ENCODE peak calls at places on chromosomes 16 and 17, in nine cellular contexts. S is left ventricle myocardium inferior, W is kidney, X is AG09319, M is GM20000, J is MCF 10A, G is body of pancreas, Z is kidney epithelial cell, T is Peyer's patch. U is an unnamed sample.
A peak's percentile ranks its signal among the peaks of the same experiment; 100 is the strongest.

GRCh38 chr16:10314811-10315210 is 71.0 kb upstream of the ATF7IP2 start:
- DNase-seq in S (no peak), W (no peak), X (no peak), M (peak; percentile 32), J (peak; percentile 25), G (no peak), Z (no peak), T (peak; percentile 29), U (no peak)

GRCh38 chr17:62666801-62667591 is 39.5 kb downstream of the MRC2 start:
- DNase-seq in S (no peak), W (peak; percentile 71), X (no peak), M (no peak), J (no peak), G (no peak), Z (no peak), T (no peak), U (no peak)

GRCh38 chr16:17467923-17468540 is 2.7 kb downstream of the XYLT1 start:
- DNase-seq in S (peak; percentile 54), W (peak; percentile 73), X (peak; percentile 57), M (peak; percentile 61), J (peak; percentile 6), G (peak; percentile 75), Z (no peak), T (peak; percentile 86), U (no peak)

GRCh38 chr16:50473375-50473945 is 74.7 kb upstream of the NKD1 start:
- DNase-seq in S (no peak), W (no peak), X (no peak), M (no peak), J (peak; percentile 39), G (no peak), Z (peak; percentile 50), T (no peak), U (no peak)

GRCh38 chr16:25148568-25149215 is 37.1 kb downstream of the LCMT1 start:
- DNase-seq in S (no peak), W (no peak), X (no peak), M (no peak), J (no peak), G (no peak), Z (no peak), T (no peak), U (no peak)

GRCh38 chr16:6528217-6528616 is 804.4 kb upstream of the RBFOX1 start:
- DNase-seq in S (no peak), W (no peak), X (no peak), M (no peak), J (no peak), G (no peak), Z (no peak), T (no peak), U (no peak)

GRCh38 chr16:52099382-52099781 is 447.6 kb downstream of the TOX3 start:
- DNase-seq in S (no peak), W (no peak), X (no peak), M (no peak), J (no peak), G (no peak), Z (no peak), T (no peak), U (peak; percentile 52)

GRCh38 chr17:78864117-78864516 is 23.5 kb upstream of the USP36 start:
- DNase-seq in S (no peak), W (no peak), X (no peak), M (no peak), J (no peak), G (no peak), Z (no peak), T (no peak), U (no peak)

GRCh38 chr17:76014925-76015261 is 12.2 kb downstream of the EVPL start:
- DNase-seq in S (no peak), W (no peak), X (no peak), M (no peak), J (no peak), G (peak; percentile 65), Z (no peak), T (no peak), U (no peak)

GRCh38 chr16:69408451-69408850 is 16.0 kb upstream of the CYB5B start:
- DNase-seq in S (no peak), W (no peak), X (no peak), M (no peak), J (peak; percentile 37), G (no peak), Z (no peak), T (peak; percentile 81), U (no peak)

GRCh38 chr16:56614549-56614991 is 6.2 kb downstream of the MT2A start:
- DNase-seq in S (no peak), W (no peak), X (no peak), M (no peak), J (peak; percentile 47), G (no peak), Z (peak; percentile 93), T (no peak), U (no peak)

GRCh38 chr17:31517524-31517923 is 126.0 kb downstream of the RAB11FIP4 start:
- DNase-seq in S (no peak), W (no peak), X (no peak), M (no peak), J (peak; percentile 33), G (peak; percentile 50), Z (no peak), T (no peak), U (no peak)

GRCh38 chr17:55177159-55177913 is 87.4 kb upstream of the HLF start:
- DNase-seq in S (no peak), W (no peak), X (no peak), M (no peak), J (peak; percentile 20), G (peak; percentile 16), Z (no peak), T (no peak), U (no peak)

GRCh38 chr16:59060212-59060611 is 326.1 kb upstream of the GOT2 start:
- DNase-seq in S (no peak), W (no peak), X (no peak), M (no peak), J (no peak), G (no peak), Z (peak; percentile 76), T (no peak), U (no peak)

GRCh38 chr16:56549744-56550385 is 15.0 kb upstream of the MT4 start:
- DNase-seq in S (no peak), W (no peak), X (no peak), M (no peak), J (no peak), G (no peak), Z (peak; percentile 5), T (no peak), U (no peak)

GRCh38 chr16:84853534-84853933 is 33.7 kb downstream of the CRISPLD2 start:
- DNase-seq in S (no peak), W (no peak), X (no peak), M (no peak), J (no peak), G (no peak), Z (no peak), T (no peak), U (no peak)

DNA sequence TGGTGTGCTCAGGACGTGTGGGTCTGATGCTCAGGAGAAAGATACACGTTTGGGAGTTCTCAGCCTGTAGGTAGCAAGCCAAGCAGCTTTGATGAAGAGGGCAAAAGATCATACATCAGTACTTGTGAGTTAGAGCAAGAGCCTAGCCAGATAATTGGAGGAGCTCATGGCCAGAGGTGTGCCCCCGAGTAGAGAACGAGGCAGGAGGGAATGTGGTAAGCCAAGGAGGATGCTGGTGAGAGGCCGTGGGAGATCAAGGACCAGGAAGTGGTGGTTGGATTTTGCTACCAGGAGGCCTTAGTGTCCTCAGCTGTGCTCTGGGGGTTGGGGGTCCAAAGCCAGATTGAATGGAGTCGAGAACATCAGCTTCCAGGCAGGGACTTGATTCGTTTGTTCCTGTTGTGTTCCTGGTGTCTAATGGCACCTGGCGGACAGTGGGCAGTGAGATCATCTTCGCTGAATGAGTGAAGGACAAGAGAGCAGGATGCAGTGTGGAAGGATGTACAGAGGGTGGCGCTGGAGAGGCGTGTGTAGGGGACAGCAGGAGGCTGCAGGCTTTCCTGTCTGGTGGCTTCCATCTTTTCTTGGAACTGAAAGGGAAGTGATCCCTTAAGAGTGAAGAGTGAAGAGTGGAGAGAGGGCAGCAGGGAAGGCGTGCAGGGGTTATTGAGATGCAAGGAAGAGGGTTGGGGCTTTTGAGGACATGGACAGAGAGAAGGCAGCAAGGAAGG is 11.6 kb downstream of the FBXL19 start:
- DNase-seq in S (no peak), W (no peak), X (no peak), M (no peak), J (peak; percentile 45), G (peak; percentile 55), Z (no peak), T (no peak), U (no peak)
- TF ChIP-seq CTCF in S (peak; percentile 54), W (peak; percentile 35), X (peak; percentile 53), M (peak; percentile 51), J (peak; percentile 48), G (peak; percentile 52), Z (peak; percentile 50), T (peak; percentile 49), U (peak; percentile 29)

GRCh38 chr17:82346342-82347300 is 12.4 kb upstream of the TEX19 start:
- DNase-seq in S (no peak), W (no peak), X (no peak), M (no peak), J (no peak), G (no peak), Z (no peak), T (no peak), U (no peak)
- TF ChIP-seq CTCF in S (no peak), W (no peak), X (no peak), M (no peak), J (no peak), G (no peak), Z (no peak), T (no peak), U (no peak)

GRCh38 chr16:83447560-83447959 is 360.2 kb upstream of the HSBP1 start:
- DNase-seq in S (no peak), W (no peak), X (no peak), M (no peak), J (no peak), G (no peak), Z (no peak), T (no peak), U (no peak)
- TF ChIP-seq CTCF in S (no peak), W (no peak), X (no peak), M (no peak), J (no peak), G (no peak), Z (no peak), T (no peak), U (no peak)

GRCh38 chr16:76265434-76266045 is 11.7 kb upstream of the CNTNAP4 start:
- DNase-seq in S (no peak), W (no peak), X (no peak), M (peak; percentile 10), J (peak; percentile 52), G (peak; percentile 60), Z (no peak), T (peak; percentile 51), U (peak; percentile 27)
- TF ChIP-seq CTCF in S (peak; percentile 11), W (peak; percentile 21), X (no peak), M (peak; percentile 24), J (peak; percentile 40), G (peak; percentile 49), Z (peak; percentile 80), T (peak; percentile 49), U (peak; percentile 61)

GRCh38 chr17:79874329-79874981 is 35.2 kb upstream of the CBX4 start:
- DNase-seq in S (no peak), W (no peak), X (no peak), M (peak; percentile 75), J (peak; percentile 58), G (peak; percentile 43), Z (no peak), T (peak; percentile 60), U (no peak)
- TF ChIP-seq CTCF in S (peak; percentile 61), W (peak; percentile 43), X (peak; percentile 43), M (no peak), J (peak; percentile 34), G (peak; percentile 60), Z (peak; percentile 38), T (peak; percentile 63), U (peak; percentile 61)